ENCODE peak calls at places on chromosome 19, in four cellular contexts. F is heart left ventricle; C is GM12892; N is CD4-positive, alpha-beta memory T cell. Y is an unnamed sample.

GRCh38 chr19:35166100-35167063 is 11.8 kb downstream of the FXYD5 start:
- DNase-seq in F (no peak), C (no peak), N (no peak), Y (no peak)

GRCh38 chr19:18006895-18007604 is 920 bp upstream of the ARRDC2 start:
- DNase-seq in F (peak; percentile 82), C (peak; percentile 81), N (peak; percentile 75), Y (peak; percentile 64)

GRCh38 chr19:48713041-48713863 is 6.3 kb downstream of the MAMSTR start:
- DNase-seq in F (no peak), C (no peak), N (no peak), Y (peak; percentile 50)

GRCh38 chr19:52336117-52336811 is at the start of gene ZNF610:
- DNase-seq in F (peak; percentile 94), C (peak; percentile 50), N (peak; percentile 85), Y (peak; percentile 51)

GRCh38 chr19:13215572-13216380 is 65.6 kb downstream of the IER2 start:
- DNase-seq in F (no peak), C (no peak), N (peak; percentile 43), Y (no peak)

GRCh38 chr19:7769171-7769570 is 6.1 kb downstream of the CLEC4M start:
- DNase-seq in F (no peak), C (no peak), N (no peak), Y (no peak)

GRCh38 chr19:17784201-17785008 is 10.5 kb upstream of the B3GNT3 start:
- DNase-seq in F (peak; percentile 57), C (peak; percentile 83), N (peak; percentile 70), Y (peak; percentile 76)

GRCh38 chr19:16325671-16326400 is 1.2 kb downstream of the KLF2 start:
- DNase-seq in F (peak; percentile 54), C (no peak), N (peak; percentile 76), Y (no peak)

GRCh38 chr19:34999498-35000337 is at the start of gene GRAMD1A:
- DNase-seq in F (peak; percentile 92), C (peak; percentile 94), N (peak; percentile 59), Y (peak; percentile 81)

GRCh38 chr19:54026656-54027055 is 35.2 kb downstream of the CACNG6 start:
- DNase-seq in F (no peak), C (no peak), N (no peak), Y (no peak)

GRCh38 chr19:45506991-45507863 is at the start of gene VASP:
- DNase-seq in F (peak; percentile 90), C (peak; percentile 78), N (peak; percentile 91), Y (peak; percentile 89)

GRCh38 chr19:1355258-1355973 is 28.3 kb upstream of the NDUFS7 start:
- DNase-seq in F (no peak), C (no peak), N (no peak), Y (no peak)

GRCh38 chr19:9796113-9796773 is 22.6 kb downstream of the FBXL12 start:
- DNase-seq in F (peak; percentile 77), C (no peak), N (peak; percentile 90), Y (peak; percentile 93)

GRCh38 chr19:35501684-35502083 is 11.4 kb upstream of the KRTDAP start:
- DNase-seq in F (no peak), C (no peak), N (no peak), Y (no peak)

GRCh38 chr19:38389101-38389925 is 816 bp downstream of the SPRED3 start:
- DNase-seq in F (no peak), C (no peak), N (no peak), Y (no peak)

GRCh38 chr19:2391118-2391725 is 31.2 kb downstream of the TMPRSS9 start:
- DNase-seq in F (no peak), C (no peak), N (peak; percentile 53), Y (peak; percentile 76)

GRCh38 chr19:35471946-35472345 is 18.3 kb downstream of the KRTDAP start:
- DNase-seq in F (no peak), C (no peak), N (no peak), Y (no peak)

GRCh38 chr19:32662186-32662585 is 12.8 kb downstream of the ANKRD27 start:
- DNase-seq in F (no peak), C (no peak), N (no peak), Y (peak; percentile 47)

GRCh38 chr19:7869910-7870511 is 4.2 kb downstream of the PRR36 start:
- DNase-seq in F (peak; percentile 53), C (no peak), N (peak; percentile 67), Y (peak; percentile 79)

GRCh38 chr19:53432088-53432661 is 391 bp downstream of the ZNF761 start:
- DNase-seq in F (peak; percentile 26), C (no peak), N (no peak), Y (no peak)

GRCh38 chr19:32330149-32330548 is 15.3 kb upstream of the ZNF507 start:
- DNase-seq in F (no peak), C (no peak), N (no peak), Y (no peak)

GRCh38 chr19:31289976-31290375 is 59.3 kb downstream of the TSHZ3 start:
- DNase-seq in F (no peak), C (no peak), N (no peak), Y (no peak)

GRCh38 chr19:33055718-33056117 is 9.0 kb downstream of the RHPN2 start:
- DNase-seq in F (no peak), C (no peak), N (no peak), Y (no peak)